ENCODE peak calls at places on chromosomes 4 and X, in ten cellular contexts. Q is lower leg skin, F is AG04450, S is cardiac fibroblast, D is NB4, N is thoracic aorta, M is heart left ventricle, G is AG04449, Y is RWPE2, T is tibial nerve. P is an unnamed sample.

GRCh38 chr4:138938371-138938699 is 77.2 kb upstream of the NOCT start:
- DNase-seq in M (no peak), T (no peak), G (no peak), S (peak; percentile 76), Q (no peak), Y (no peak), N (no peak), D (peak; percentile 57), F (peak; percentile 32), P (peak; percentile 43)

GRCh38 chr4:113821851-113822250 is 60.3 kb upstream of the CAMK2D start:
- DNase-seq in G (no peak), S (no peak), T (no peak), Y (no peak), D (no peak), F (no peak), M (no peak), N (no peak), Q (no peak), P (no peak)

GRCh38 chrX:138756234-138756633 is 44.7 kb upstream of the FGF13 start:
- DNase-seq in F (no peak), Y (no peak), T (no peak), D (peak; percentile 2), Q (peak; percentile 12), S (peak; percentile 0), N (no peak), M (peak; percentile 22), G (no peak), P (no peak)

GRCh38 chr4:20612313-20612712 is 87.9 kb upstream of the PACRGL start:
- DNase-seq in D (no peak), Y (no peak), S (no peak), M (no peak), N (no peak), T (no peak), F (peak; percentile 7), Q (no peak), G (no peak), P (no peak)

GRCh38 chr4:104575293-104575692 is 80.6 kb upstream of the CXXC4 start:
- DNase-seq in T (no peak), Q (no peak), D (no peak), G (no peak), S (no peak), N (no peak), F (no peak), Y (no peak), M (no peak), P (no peak)

GRCh38 chr4:98627883-98628282 is 30.5 kb downstream of the TSPAN5 start:
- DNase-seq in F (peak; percentile 42), T (no peak), G (peak; percentile 41), Q (no peak), D (no peak), N (no peak), M (no peak), Y (no peak), S (peak; percentile 83), P (peak; percentile 68)

GRCh38 chr4:39365931-39366771 is at the start of gene RFC1:
- DNase-seq in D (peak; percentile 97), F (peak; percentile 73), M (peak; percentile 95), G (peak; percentile 28), T (peak; percentile 81), S (peak; percentile 93), Y (peak; percentile 91), N (peak; percentile 40), Q (peak; percentile 89), P (peak; percentile 83)

GRCh38 chr4:143335979-143336827 is 473 bp upstream of the GAB1 start:
- DNase-seq in M (peak; percentile 94), G (peak; percentile 41), Y (peak; percentile 81), S (peak; percentile 95), N (peak; percentile 77), Q (peak; percentile 82), D (peak; percentile 53), T (peak; percentile 75), F (peak; percentile 83), P (peak; percentile 82)

GRCh38 chrX:6645216-6645615 is 110.3 kb upstream of the VCX3A start:
- DNase-seq in G (no peak), Q (no peak), D (no peak), T (no peak), N (no peak), F (no peak), S (no peak), M (no peak), Y (no peak), P (no peak)

GRCh38 chrX:6640727-6641126 is 105.8 kb upstream of the VCX3A start:
- DNase-seq in T (no peak), D (no peak), S (no peak), N (no peak), Q (no peak), Y (no peak), F (no peak), M (no peak), G (no peak), P (no peak)

DNA sequence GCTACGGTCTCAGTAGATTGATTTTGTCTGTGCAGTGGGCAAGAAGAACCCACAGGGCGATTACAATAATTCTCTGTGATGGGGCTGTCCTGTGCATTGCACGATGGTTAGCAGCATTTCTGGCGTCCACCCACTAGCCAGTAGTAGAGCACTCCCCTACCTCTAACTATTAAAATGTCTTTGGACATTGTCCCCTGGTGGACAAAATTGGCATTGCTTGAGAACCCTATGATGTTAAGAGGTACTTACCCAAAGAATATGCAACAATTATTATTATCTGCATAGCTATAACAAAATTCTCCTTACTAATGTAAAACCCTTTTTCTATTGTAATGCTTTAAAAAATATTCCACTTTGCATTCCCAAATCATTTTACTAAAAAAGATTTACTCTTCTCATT is 109.5 kb upstream of the VCX3A start:
- DNase-seq in D (peak; percentile 28), Q (no peak), M (no peak), G (no peak), F (no peak), Y (no peak), N (no peak), T (no peak), S (no peak), P (no peak)
- TF ChIP-seq CTCF in D (peak; percentile 28), Q (no peak), M (no peak), G (no peak), F (no peak), Y (peak; percentile 14), N (no peak), T (no peak), S (peak; percentile 7), P (peak; percentile 43)

GRCh38 chr4:3134201-3134600 is 59.7 kb downstream of the HTT start:
- DNase-seq in N (no peak), Q (no peak), M (no peak), Y (no peak), G (no peak), F (no peak), T (no peak), D (no peak), S (no peak), P (no peak)

GRCh38 chr4:3135155-3136011 is 60.9 kb downstream of the HTT start:
- DNase-seq in Q (no peak), T (no peak), N (no peak), M (no peak), S (peak; percentile 50), Y (no peak), F (no peak), D (no peak), G (no peak), P (no peak)

GRCh38 chr4:3137908-3138307 is 63.4 kb downstream of the HTT start:
- DNase-seq in M (no peak), S (no peak), G (no peak), F (no peak), T (no peak), Y (no peak), D (no peak), N (no peak), Q (no peak), P (no peak)

GRCh38 chr4:3130826-3131225 is 56.3 kb downstream of the HTT start:
- DNase-seq in Q (no peak), D (no peak), F (no peak), Y (no peak), M (no peak), G (no peak), S (no peak), T (no peak), N (no peak), P (no peak)

DNA sequence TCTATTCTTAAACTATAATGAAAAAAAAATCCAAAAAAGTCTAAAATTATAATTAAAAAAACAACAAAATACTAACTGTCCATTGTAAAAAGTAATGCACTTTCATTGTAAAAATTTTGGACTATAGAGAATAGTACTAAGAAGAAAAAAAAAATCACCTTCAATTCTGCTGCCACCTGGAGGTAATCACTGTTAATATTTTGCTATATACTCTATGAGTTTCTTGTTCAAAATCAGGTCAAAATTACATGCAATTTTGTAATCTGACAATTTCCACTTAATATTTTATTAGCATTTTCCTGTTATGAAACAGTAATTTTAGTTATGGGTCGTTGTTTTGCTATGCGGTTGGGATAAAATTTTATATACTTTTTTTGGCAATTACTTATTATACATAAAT is 62.0 kb downstream of the HTT start:
- DNase-seq in M (no peak), S (peak; percentile 56), N (no peak), F (no peak), T (no peak), D (no peak), Q (no peak), G (no peak), Y (no peak), P (no peak)
- TF ChIP-seq CTCF in M (peak; percentile 27), S (peak; percentile 24), N (peak; percentile 33), F (peak; percentile 29), T (peak; percentile 17), D (no peak), Q (no peak), G (no peak), Y (peak; percentile 52), P (peak; percentile 77)

GRCh38 chr4:184573701-184574100 is 75.5 kb downstream of the CASP3 start:
- DNase-seq in Q (no peak), F (no peak), Y (no peak), S (no peak), G (no peak), T (no peak), M (no peak), N (no peak), D (no peak), P (peak; percentile 74)

GRCh38 chr4:184574861-184575260 is 74.4 kb downstream of the CASP3 start:
- DNase-seq in N (no peak), F (no peak), T (no peak), S (no peak), Q (no peak), Y (no peak), G (no peak), M (no peak), D (no peak), P (no peak)

DNA sequence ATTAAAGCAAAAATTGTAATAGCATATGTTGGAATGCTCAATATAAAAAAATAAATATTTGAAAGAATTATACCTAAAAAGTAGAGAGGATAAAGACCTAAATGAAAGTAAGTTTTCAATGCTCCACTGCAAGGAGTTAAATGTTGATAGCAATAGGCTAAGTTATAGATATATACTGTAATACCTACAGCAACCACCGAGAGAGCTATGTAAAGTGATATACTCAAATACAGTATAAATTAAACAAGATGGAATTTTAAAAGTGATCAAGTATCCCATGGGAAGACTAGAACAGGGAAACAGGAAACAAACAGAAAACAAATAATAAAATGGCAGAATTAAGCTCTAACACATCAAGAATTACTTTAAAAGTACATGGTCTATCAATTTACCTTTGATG is 73.9 kb downstream of the CASP3 start:
- DNase-seq in G (no peak), S (no peak), Q (no peak), Y (no peak), N (no peak), M (no peak), T (no peak), F (no peak), D (no peak), P (no peak)
- TF ChIP-seq CTCF in G (no peak), S (no peak), Q (no peak), Y (no peak), N (no peak), M (no peak), T (no peak), F (no peak), D (no peak), P (peak; percentile 37)

GRCh38 chr4:124726269-124726668 is 13.7 kb upstream of the ANKRD50 start:
- DNase-seq in G (no peak), S (no peak), D (no peak), T (no peak), Y (no peak), F (no peak), M (no peak), Q (no peak), N (no peak), P (no peak)

GRCh38 chr4:124722069-124722468 is 9.5 kb upstream of the ANKRD50 start:
- DNase-seq in D (no peak), G (no peak), Q (no peak), T (no peak), S (no peak), N (no peak), Y (no peak), M (no peak), F (no peak), P (no peak)

GRCh38 chr4:124727331-124727730 is 14.8 kb upstream of the ANKRD50 start:
- DNase-seq in G (no peak), M (no peak), N (no peak), T (no peak), F (no peak), Y (no peak), Q (no peak), D (no peak), S (no peak), P (no peak)
- TF ChIP-seq CTCF in G (no peak), M (no peak), N (no peak), T (no peak), F (no peak), Y (no peak), Q (no peak), D (no peak), S (no peak), P (no peak)